ENCODE peak calls at places on chromosomes 6 and 20, in seven cellular contexts. One of them, this sample, is unnamed.

GRCh38 chr20:3485913-3486312 is 15.1 kb downstream of the ATRN start:
- DNase-seq in cardiac fibroblast: no peak
- DNase-seq in OCI-LY7: no peak
- DNase-seq in aorta: no peak
- DNase-seq in BJ: no peak
- DNase-seq in colonic mucosa: no peak
- DNase-seq in HCT116: no peak
- DNase-seq in this sample: no peak

GRCh38 chr6:32069460-32069859 is 31.2 kb downstream of the CYP21A2 start:
- DNase-seq in cardiac fibroblast: no peak
- DNase-seq in OCI-LY7: no peak
- DNase-seq in aorta: no peak
- DNase-seq in BJ: no peak
- DNase-seq in colonic mucosa: no peak
- DNase-seq in HCT116: no peak
- DNase-seq in this sample: no peak

GRCh38 chr6:112222111-112222726 is 32.1 kb downstream of the LAMA4 start:
- DNase-seq in cardiac fibroblast: peak
- DNase-seq in OCI-LY7: no peak
- DNase-seq in aorta: no peak
- DNase-seq in BJ: peak
- DNase-seq in colonic mucosa: no peak
- DNase-seq in HCT116: no peak
- DNase-seq in this sample: no peak

GRCh38 chr20:57268399-57269076 is 2.1 kb upstream of the BMP7 start:
- DNase-seq in cardiac fibroblast: no peak
- DNase-seq in OCI-LY7: no peak
- DNase-seq in aorta: no peak
- DNase-seq in BJ: no peak
- DNase-seq in colonic mucosa: no peak
- DNase-seq in HCT116: no peak
- DNase-seq in this sample: no peak

GRCh38 chr6:14165091-14165490 is 47.5 kb downstream of the CD83 start:
- DNase-seq in cardiac fibroblast: peak
- DNase-seq in OCI-LY7: no peak
- DNase-seq in aorta: no peak
- DNase-seq in BJ: peak
- DNase-seq in colonic mucosa: no peak
- DNase-seq in HCT116: no peak
- DNase-seq in this sample: no peak

GRCh38 chr20:46648903-46649649 is 2.2 kb downstream of the SLC13A3 start:
- DNase-seq in cardiac fibroblast: no peak
- DNase-seq in OCI-LY7: peak
- DNase-seq in aorta: no peak
- DNase-seq in BJ: no peak
- DNase-seq in colonic mucosa: no peak
- DNase-seq in HCT116: no peak
- DNase-seq in this sample: no peak

GRCh38 chr6:156890627-156891300 is 113.6 kb downstream of the ARID1B start:
- DNase-seq in cardiac fibroblast: peak
- DNase-seq in OCI-LY7: no peak
- DNase-seq in aorta: no peak
- DNase-seq in BJ: peak
- DNase-seq in colonic mucosa: no peak
- DNase-seq in HCT116: no peak
- DNase-seq in this sample: no peak

GRCh38 chr6:7727150-7727950 is 1.5 kb downstream of the BMP6 start:
- DNase-seq in cardiac fibroblast: peak
- DNase-seq in OCI-LY7: peak
- DNase-seq in aorta: no peak
- DNase-seq in BJ: no peak
- DNase-seq in colonic mucosa: no peak
- DNase-seq in HCT116: no peak
- DNase-seq in this sample: no peak

GRCh38 chr6:85482206-85483040 is 32.5 kb downstream of the NT5E start:
- DNase-seq in cardiac fibroblast: peak
- DNase-seq in OCI-LY7: no peak
- DNase-seq in aorta: no peak
- DNase-seq in BJ: no peak
- DNase-seq in colonic mucosa: no peak
- DNase-seq in HCT116: no peak
- DNase-seq in this sample: no peak

GRCh38 chr20:61297981-61298380 is 45.9 kb downstream of the CDH4 start:
- DNase-seq in cardiac fibroblast: peak
- DNase-seq in OCI-LY7: no peak
- DNase-seq in aorta: no peak
- DNase-seq in BJ: no peak
- DNase-seq in colonic mucosa: no peak
- DNase-seq in HCT116: no peak
- DNase-seq in this sample: no peak

GRCh38 chr6:7050911-7051779 is 56.6 kb upstream of the RREB1 start:
- DNase-seq in cardiac fibroblast: peak
- DNase-seq in OCI-LY7: no peak
- DNase-seq in aorta: peak
- DNase-seq in BJ: no peak
- DNase-seq in colonic mucosa: peak
- DNase-seq in HCT116: no peak
- DNase-seq in this sample: no peak

GRCh38 chr6:65638047-65638831 is 68.8 kb downstream of the EYS start:
- DNase-seq in cardiac fibroblast: no peak
- DNase-seq in OCI-LY7: peak
- DNase-seq in aorta: no peak
- DNase-seq in BJ: no peak
- DNase-seq in colonic mucosa: peak
- DNase-seq in HCT116: no peak
- DNase-seq in this sample: no peak

GRCh38 chr6:28522594-28523557 is 2.8 kb upstream of the GPX5 start:
- DNase-seq in cardiac fibroblast: no peak
- DNase-seq in OCI-LY7: no peak
- DNase-seq in aorta: no peak
- DNase-seq in BJ: no peak
- DNase-seq in colonic mucosa: no peak
- DNase-seq in HCT116: no peak
- DNase-seq in this sample: peak

GRCh38 chr6:125611573-125612399 is 137.6 kb upstream of the HEY2 start:
- DNase-seq in cardiac fibroblast: peak
- DNase-seq in OCI-LY7: no peak
- DNase-seq in aorta: peak
- DNase-seq in BJ: no peak
- DNase-seq in colonic mucosa: no peak
- DNase-seq in HCT116: no peak
- DNase-seq in this sample: no peak

GRCh38 chr6:53189554-53189953 is 40.9 kb upstream of the GCM1 start:
- DNase-seq in cardiac fibroblast: peak
- DNase-seq in OCI-LY7: no peak
- DNase-seq in aorta: no peak
- DNase-seq in BJ: no peak
- DNase-seq in colonic mucosa: no peak
- DNase-seq in HCT116: no peak
- DNase-seq in this sample: no peak

GRCh38 chr6:148565931-148566663 is 180.7 kb upstream of the UST start:
- DNase-seq in cardiac fibroblast: peak
- DNase-seq in OCI-LY7: no peak
- DNase-seq in aorta: peak
- DNase-seq in BJ: peak
- DNase-seq in colonic mucosa: no peak
- DNase-seq in HCT116: peak
- DNase-seq in this sample: no peak

GRCh38 chr6:90035047-90035678 is 140.9 kb downstream of the GJA10 start:
- DNase-seq in cardiac fibroblast: no peak
- DNase-seq in OCI-LY7: no peak
- DNase-seq in aorta: no peak
- DNase-seq in BJ: no peak
- DNase-seq in colonic mucosa: no peak
- DNase-seq in HCT116: no peak
- DNase-seq in this sample: no peak

GRCh38 chr6:4280721-4281120 is 145.3 kb upstream of the ECI2 start:
- DNase-seq in cardiac fibroblast: peak
- DNase-seq in OCI-LY7: no peak
- DNase-seq in aorta: no peak
- DNase-seq in BJ: peak
- DNase-seq in colonic mucosa: no peak
- DNase-seq in HCT116: no peak
- DNase-seq in this sample: no peak

GRCh38 chr6:33091957-33092356 is 16.2 kb downstream of the HLA-DPB1 start:
- DNase-seq in cardiac fibroblast: peak
- DNase-seq in OCI-LY7: peak
- DNase-seq in aorta: peak
- DNase-seq in BJ: no peak
- DNase-seq in colonic mucosa: peak
- DNase-seq in HCT116: peak
- DNase-seq in this sample: peak

GRCh38 chr20:36606171-36607116 is 865 bp downstream of the RAB5IF start:
- DNase-seq in cardiac fibroblast: peak
- DNase-seq in OCI-LY7: peak
- DNase-seq in aorta: no peak
- DNase-seq in BJ: no peak
- DNase-seq in colonic mucosa: peak
- DNase-seq in HCT116: no peak
- DNase-seq in this sample: peak

GRCh38 chr20:40641212-40641611 is 47.8 kb downstream of the MAFB start:
- DNase-seq in cardiac fibroblast: no peak
- DNase-seq in OCI-LY7: no peak
- DNase-seq in aorta: no peak
- DNase-seq in BJ: no peak
- DNase-seq in colonic mucosa: no peak
- DNase-seq in HCT116: no peak
- DNase-seq in this sample: no peak

GRCh38 chr6:163620101-163620500 is 205.6 kb downstream of the QKI start:
- DNase-seq in cardiac fibroblast: no peak
- DNase-seq in OCI-LY7: no peak
- DNase-seq in aorta: no peak
- DNase-seq in BJ: no peak
- DNase-seq in colonic mucosa: no peak
- DNase-seq in HCT116: no peak
- DNase-seq in this sample: no peak

GRCh38 chr6:16130932-16131387 is 2.1 kb downstream of the MYLIP start:
- DNase-seq in cardiac fibroblast: peak
- DNase-seq in OCI-LY7: peak
- DNase-seq in aorta: no peak
- DNase-seq in BJ: no peak
- DNase-seq in colonic mucosa: peak
- DNase-seq in HCT116: no peak
- DNase-seq in this sample: no peak

GRCh38 chr6:101832371-101832770 is 438.9 kb downstream of the GRIK2 start:
- DNase-seq in cardiac fibroblast: no peak
- DNase-seq in OCI-LY7: no peak
- DNase-seq in aorta: no peak
- DNase-seq in BJ: no peak
- DNase-seq in colonic mucosa: no peak
- DNase-seq in HCT116: no peak
- DNase-seq in this sample: no peak

GRCh38 chr20:59431014-59431413 is 130.6 kb downstream of the EDN3 start:
- DNase-seq in cardiac fibroblast: no peak
- DNase-seq in OCI-LY7: no peak
- DNase-seq in aorta: no peak
- DNase-seq in BJ: no peak
- DNase-seq in colonic mucosa: no peak
- DNase-seq in HCT116: no peak
- DNase-seq in this sample: no peak

GRCh38 chr6:105482227-105482839 is 79.5 kb upstream of the PREP start:
- DNase-seq in cardiac fibroblast: peak
- DNase-seq in OCI-LY7: no peak
- DNase-seq in aorta: peak
- DNase-seq in BJ: no peak
- DNase-seq in colonic mucosa: no peak
- DNase-seq in HCT116: no peak
- DNase-seq in this sample: peak

GRCh38 chr20:36301359-36302119 is 4.6 kb upstream of the DLGAP4 start:
- DNase-seq in cardiac fibroblast: no peak
- DNase-seq in OCI-LY7: no peak
- DNase-seq in aorta: no peak
- DNase-seq in BJ: no peak
- DNase-seq in colonic mucosa: no peak
- DNase-seq in HCT116: no peak
- DNase-seq in this sample: no peak

GRCh38 chr6:81725127-81725526 is 27.4 kb downstream of the TENT5A start:
- DNase-seq in cardiac fibroblast: no peak
- DNase-seq in OCI-LY7: no peak
- DNase-seq in aorta: no peak
- DNase-seq in BJ: no peak
- DNase-seq in colonic mucosa: no peak
- DNase-seq in HCT116: no peak
- DNase-seq in this sample: no peak
- H3K4me3 ChIP-seq in cardiac fibroblast: no peak
- H3K4me3 ChIP-seq in OCI-LY7: no peak
- H3K4me3 ChIP-seq in aorta: no peak
- H3K4me3 ChIP-seq in BJ: no peak
- H3K4me3 ChIP-seq in colonic mucosa: no peak
- H3K4me3 ChIP-seq in HCT116: no peak
- H3K4me3 ChIP-seq in this sample: no peak

DNA sequence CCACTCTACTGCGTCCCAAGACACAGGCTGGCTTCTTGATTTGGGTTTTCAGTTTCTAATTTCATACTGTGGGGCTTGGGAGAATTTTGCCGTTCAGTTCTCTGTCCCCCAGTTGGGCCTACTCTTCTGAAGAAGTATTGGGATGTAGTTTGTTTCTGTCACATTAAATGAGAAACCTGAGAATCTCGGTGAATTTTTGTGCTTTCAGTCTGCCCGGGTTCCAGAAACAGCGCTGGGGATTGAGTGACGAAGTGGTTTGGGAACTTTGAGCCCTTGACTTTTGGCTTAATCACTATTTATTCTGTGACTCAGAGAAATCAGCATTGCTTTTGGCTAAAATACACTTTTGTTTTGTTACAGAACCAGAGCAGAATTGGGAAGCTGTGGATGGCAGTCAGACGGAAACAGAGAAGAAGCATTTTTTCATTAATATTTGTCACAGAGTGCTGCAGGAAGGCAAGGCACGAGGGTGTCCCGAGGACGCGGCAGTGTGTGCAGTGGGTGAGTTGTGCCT is 74.0 kb downstream of the IGF2R start:
- DNase-seq in cardiac fibroblast: peak
- DNase-seq in OCI-LY7: no peak
- DNase-seq in aorta: no peak
- DNase-seq in BJ: no peak
- DNase-seq in colonic mucosa: no peak
- DNase-seq in HCT116: no peak
- DNase-seq in this sample: no peak
- H3K4me3 ChIP-seq in cardiac fibroblast: no peak
- H3K4me3 ChIP-seq in OCI-LY7: no peak
- H3K4me3 ChIP-seq in aorta: no peak
- H3K4me3 ChIP-seq in BJ: no peak
- H3K4me3 ChIP-seq in colonic mucosa: no peak
- H3K4me3 ChIP-seq in HCT116: no peak
- H3K4me3 ChIP-seq in this sample: no peak

DNA sequence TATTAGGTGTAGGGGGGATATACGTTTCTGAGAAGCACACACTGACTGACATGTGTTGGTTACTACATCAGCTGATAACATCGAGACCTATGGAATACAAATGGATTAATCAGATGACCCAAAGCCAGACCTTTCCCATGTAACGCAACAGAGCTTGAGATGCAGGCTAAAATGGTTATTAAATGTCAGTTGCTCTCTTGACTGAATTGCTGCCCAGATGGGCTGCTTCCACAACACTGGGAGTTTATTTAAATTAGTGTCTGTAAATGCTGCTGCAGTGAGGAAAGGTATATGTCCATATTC is 298.8 kb downstream of the PHACTR1 start:
- DNase-seq in cardiac fibroblast: no peak
- DNase-seq in OCI-LY7: no peak
- DNase-seq in aorta: no peak
- DNase-seq in BJ: no peak
- DNase-seq in colonic mucosa: no peak
- DNase-seq in HCT116: no peak
- DNase-seq in this sample: no peak
- H3K4me3 ChIP-seq in cardiac fibroblast: no peak
- H3K4me3 ChIP-seq in OCI-LY7: no peak
- H3K4me3 ChIP-seq in aorta: no peak
- H3K4me3 ChIP-seq in BJ: no peak
- H3K4me3 ChIP-seq in colonic mucosa: no peak
- H3K4me3 ChIP-seq in HCT116: no peak
- H3K4me3 ChIP-seq in this sample: no peak

GRCh38 chr20:48150568-48150967 is 365.3 kb upstream of the SULF2 start:
- DNase-seq in cardiac fibroblast: no peak
- DNase-seq in OCI-LY7: no peak
- DNase-seq in aorta: no peak
- DNase-seq in BJ: no peak
- DNase-seq in colonic mucosa: no peak
- DNase-seq in HCT116: no peak
- DNase-seq in this sample: no peak
- H3K4me3 ChIP-seq in cardiac fibroblast: no peak
- H3K4me3 ChIP-seq in OCI-LY7: no peak
- H3K4me3 ChIP-seq in aorta: no peak
- H3K4me3 ChIP-seq in BJ: no peak
- H3K4me3 ChIP-seq in colonic mucosa: no peak
- H3K4me3 ChIP-seq in HCT116: no peak
- H3K4me3 ChIP-seq in this sample: no peak

This sample was measured in DND-41.